ENCODE peak calls at places on chromosomes 3 and 15, in seven cellular contexts. N, D, B, J, K, M and E are unnamed samples.

GRCh38 chr3:45599424-45599886 is 4.9 kb downstream of the LIMD1 start:
- DNase-seq in N (no peak), D (no peak), B (no peak), J (no peak), K (peak; percentile 58), M (no peak), E (no peak)

GRCh38 chr3:48558446-48559134 is 2.0 kb upstream of the PFKFB4 start:
- DNase-seq in N (no peak), D (no peak), B (no peak), J (no peak), K (peak; percentile 72), M (peak; percentile 86), E (no peak)

GRCh38 chr15:74730619-74731316 is 5.4 kb upstream of the CYP1A1 start:
- DNase-seq in N (no peak), D (no peak), B (no peak), J (no peak), K (no peak), M (no peak), E (peak; percentile 84)

GRCh38 chr3:37967252-37967881 is 23.2 kb upstream of the VILL start:
- DNase-seq in N (peak; percentile 64), D (peak; percentile 33), B (peak; percentile 73), J (no peak), K (peak; percentile 69), M (peak; percentile 79), E (peak; percentile 56)

GRCh38 chr15:25535866-25536265 is 97.0 kb upstream of the UBE3A start:
- DNase-seq in N (no peak), D (no peak), B (no peak), J (no peak), K (no peak), M (no peak), E (no peak)

GRCh38 chr3:122353215-122353614 is 28.2 kb downstream of the CSTA start:
- DNase-seq in N (no peak), D (no peak), B (no peak), J (no peak), K (no peak), M (no peak), E (no peak)

GRCh38 chr3:63193647-63194046 is 84.5 kb upstream of the SYNPR start:
- DNase-seq in N (no peak), D (no peak), B (peak; percentile 48), J (no peak), K (no peak), M (no peak), E (peak; percentile 6)

GRCh38 chr15:80070840-80071239 is 11.4 kb downstream of the ZFAND6 start:
- DNase-seq in N (no peak), D (no peak), B (peak; percentile 77), J (no peak), K (no peak), M (no peak), E (peak; percentile 82)

GRCh38 chr3:126573492-126574117 is 14.9 kb upstream of the C3orf22 start:
- DNase-seq in N (no peak), D (no peak), B (no peak), J (no peak), K (no peak), M (peak; percentile 76), E (no peak)

GRCh38 chr3:187903697-187904096 is 158.4 kb upstream of the BCL6 start:
- DNase-seq in N (no peak), D (no peak), B (no peak), J (no peak), K (no peak), M (no peak), E (no peak)

GRCh38 chr3:14245240-14245639 is 66.6 kb downstream of the LSM3 start:
- DNase-seq in N (no peak), D (no peak), B (no peak), J (no peak), K (no peak), M (no peak), E (no peak)

GRCh38 chr15:57057134-57057930 is 138.9 kb downstream of the TCF12 start:
- DNase-seq in N (no peak), D (no peak), B (no peak), J (no peak), K (no peak), M (no peak), E (no peak)

GRCh38 chr3:133948131-133948810 is 52.6 kb upstream of the RAB6B start:
- DNase-seq in N (no peak), D (no peak), B (no peak), J (no peak), K (no peak), M (peak; percentile 52), E (no peak)

GRCh38 chr3:133945696-133946095 is 50.0 kb upstream of the RAB6B start:
- DNase-seq in N (no peak), D (no peak), B (no peak), J (no peak), K (no peak), M (peak; percentile 29), E (no peak)

GRCh38 chr3:133948996-133949395 is 53.3 kb upstream of the RAB6B start:
- DNase-seq in N (no peak), D (no peak), B (no peak), J (no peak), K (no peak), M (peak; percentile 44), E (no peak)

GRCh38 chr3:133953297-133953696 is 57.6 kb upstream of the RAB6B start:
- DNase-seq in N (no peak), D (no peak), B (no peak), J (no peak), K (no peak), M (no peak), E (no peak)

GRCh38 chr3:133949438-133949837 is 53.8 kb upstream of the RAB6B start:
- DNase-seq in N (no peak), D (no peak), B (peak; percentile 59), J (no peak), K (no peak), M (no peak), E (no peak)
- H3K27ac ChIP-seq in N (peak overlapping the region; percentile 41), D (no peak overlapping the region), B (no peak overlapping the region), J (peak overlapping the region; percentile 22), K (no peak overlapping the region), M (peak overlapping the region; percentile 36), E (no peak overlapping the region)

GRCh38 chr15:42101861-42102260 is 7.5 kb upstream of the PLA2G4D start:
- DNase-seq in N (no peak), D (no peak), B (no peak), J (no peak), K (no peak), M (no peak), E (no peak)
- H3K27ac ChIP-seq in N (no peak overlapping the region), D (no peak overlapping the region), B (no peak overlapping the region), J (no peak overlapping the region), K (no peak overlapping the region), M (no peak overlapping the region), E (no peak overlapping the region)

DNA sequence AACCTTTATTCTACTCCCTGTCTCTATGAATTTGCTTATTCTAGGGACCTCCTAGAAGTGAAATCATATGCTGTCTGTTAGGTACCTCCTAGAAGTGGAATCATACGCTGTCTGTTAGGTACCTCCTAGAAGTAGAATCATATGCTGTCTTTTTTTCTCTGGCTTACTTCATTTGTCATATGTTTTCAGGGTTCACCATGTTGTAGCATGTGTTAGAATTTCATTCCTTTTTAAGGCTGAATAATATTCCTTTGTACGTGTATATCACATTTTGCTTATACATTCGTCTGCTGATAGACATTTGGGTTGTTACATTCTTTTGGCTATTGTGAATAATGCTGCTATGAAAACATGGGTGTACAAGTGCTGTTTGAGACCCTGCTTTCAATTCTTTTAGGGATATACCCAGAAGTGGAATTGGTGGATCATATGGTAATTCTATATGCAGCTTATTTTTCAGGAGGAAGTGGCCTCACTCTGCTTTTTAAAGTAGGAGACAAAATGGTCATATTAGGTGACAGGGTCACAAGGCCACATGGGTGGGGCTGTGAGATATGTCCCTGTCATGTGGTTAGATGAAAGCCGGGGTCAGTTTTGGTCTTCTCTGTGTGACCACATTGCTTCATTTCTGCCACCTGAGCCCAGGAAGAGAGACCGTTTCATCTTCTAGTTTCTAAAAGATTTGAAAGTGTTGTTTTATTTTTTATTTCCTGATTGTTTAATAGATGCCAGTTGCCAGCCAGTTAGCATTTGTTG is 76.7 kb downstream of the FLNB start:
- DNase-seq in N (no peak), D (no peak), B (no peak), J (no peak), K (no peak), M (no peak), E (peak; percentile 70)
- H3K27ac ChIP-seq in N (peak overlapping the region; percentile 35), D (peak overlapping the region; percentile 48), B (no peak overlapping the region), J (peak overlapping the region; percentile 7), K (no peak overlapping the region), M (no peak overlapping the region), E (no peak overlapping the region)

GRCh38 chr15:48643776-48644497 is 1.6 kb downstream of the FBN1 start:
- DNase-seq in N (no peak), D (no peak), B (peak; percentile 45), J (no peak), K (no peak), M (no peak), E (no peak)
- H3K27ac ChIP-seq in N (peak overlapping the region; percentile 91), D (no peak overlapping the region), B (peak overlapping the region; percentile 93), J (peak overlapping the region; percentile 98), K (no peak overlapping the region), M (peak overlapping the region; percentile 84), E (no peak overlapping the region)

DNA sequence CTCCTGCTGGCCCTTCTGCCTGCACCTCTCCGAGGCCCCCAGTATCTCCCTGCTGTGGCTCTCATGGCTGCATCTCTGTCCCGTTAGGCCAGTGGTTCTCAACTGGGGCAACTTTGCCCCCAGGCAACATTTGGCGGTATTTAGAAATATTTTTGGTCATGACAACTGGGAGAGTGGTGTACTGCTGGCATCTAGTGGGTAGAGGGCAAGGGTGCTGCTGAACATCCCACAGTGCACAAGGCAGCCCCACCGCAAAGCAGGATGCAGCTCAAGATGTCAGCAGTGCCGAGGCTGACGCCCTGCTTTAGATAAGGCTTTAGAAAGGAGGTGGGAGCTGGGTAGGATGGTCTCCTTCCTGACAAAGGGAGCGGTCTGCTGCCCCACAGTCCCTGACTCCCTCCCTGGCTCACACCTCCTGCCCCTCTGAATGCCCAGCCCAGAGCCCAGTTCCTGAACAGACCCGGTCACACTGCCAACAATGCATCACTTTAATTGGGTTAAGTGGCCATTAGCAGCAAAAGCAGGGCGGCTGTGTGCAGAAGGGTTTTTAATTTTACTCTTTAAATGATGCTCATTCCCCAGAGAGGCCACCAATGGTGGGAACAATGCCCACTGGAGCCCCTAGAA is 68.8 kb upstream of the TMEM115 start:
- DNase-seq in N (no peak), D (no peak), B (no peak), J (no peak), K (no peak), M (no peak), E (no peak)
- H3K27ac ChIP-seq in N (no peak overlapping the region), D (no peak overlapping the region), B (no peak overlapping the region), J (no peak overlapping the region), K (no peak overlapping the region), M (no peak overlapping the region), E (no peak overlapping the region)

GRCh38 chr3:137332296-137332695 is 374.5 kb downstream of the IL20RB start:
- DNase-seq in N (no peak), D (no peak), B (no peak), J (no peak), K (no peak), M (no peak), E (no peak)
- H3K27ac ChIP-seq in N (no peak overlapping the region), D (no peak overlapping the region), B (no peak overlapping the region), J (no peak overlapping the region), K (no peak overlapping the region), M (no peak overlapping the region), E (no peak overlapping the region)